ENCODE peak calls at places on chromosomes 16 and 17, in eight cellular contexts. One of them, this sample, is unnamed.

GRCh38 chr16:10080031-10080772 is 102.0 kb downstream of the GRIN2A start:
- DNase-seq in nephron progenitor cell: no peak
- DNase-seq in endodermal cell: peak; percentile 66
- DNase-seq in neural progenitor cell: no peak
- DNase-seq in choroid plexus epithelial cell: peak; percentile 5
- DNase-seq in AG09319: peak; percentile 52
- DNase-seq in A549: no peak
- DNase-seq in tibial artery: peak; percentile 60
- DNase-seq in this sample: no peak

GRCh38 chr17:48555616-48556533 is 11.0 kb upstream of the HOXB2 start:
- DNase-seq in nephron progenitor cell: peak; percentile 74
- DNase-seq in A549: peak; percentile 62
- DNase-seq in neural progenitor cell: peak; percentile 68
- DNase-seq in tibial artery: no peak
- DNase-seq in AG09319: no peak
- DNase-seq in endodermal cell: peak; percentile 78
- DNase-seq in choroid plexus epithelial cell: no peak
- DNase-seq in this sample: no peak

GRCh38 chr17:40666366-40666765 is 1.4 kb upstream of the KRT222 start:
- DNase-seq in endodermal cell: no peak
- DNase-seq in A549: no peak
- DNase-seq in AG09319: no peak
- DNase-seq in neural progenitor cell: no peak
- DNase-seq in nephron progenitor cell: no peak
- DNase-seq in tibial artery: no peak
- DNase-seq in choroid plexus epithelial cell: no peak
- DNase-seq in this sample: no peak

GRCh38 chr17:73976676-73977521 is 226.6 kb upstream of the RPL38 start:
- DNase-seq in nephron progenitor cell: peak; percentile 44
- DNase-seq in A549: no peak
- DNase-seq in choroid plexus epithelial cell: no peak
- DNase-seq in neural progenitor cell: no peak
- DNase-seq in endodermal cell: no peak
- DNase-seq in AG09319: no peak
- DNase-seq in tibial artery: no peak
- DNase-seq in this sample: no peak

GRCh38 chr16:6684076-6684673 is 648.5 kb upstream of the RBFOX1 start:
- DNase-seq in neural progenitor cell: peak; percentile 65
- DNase-seq in tibial artery: no peak
- DNase-seq in nephron progenitor cell: peak; percentile 47
- DNase-seq in endodermal cell: peak; percentile 77
- DNase-seq in choroid plexus epithelial cell: peak; percentile 18
- DNase-seq in A549: peak; percentile 25
- DNase-seq in AG09319: no peak
- DNase-seq in this sample: peak; percentile 19

GRCh38 chr17:601462-602303 is 113.0 kb downstream of the VPS53 start:
- DNase-seq in nephron progenitor cell: no peak
- DNase-seq in A549: no peak
- DNase-seq in tibial artery: no peak
- DNase-seq in neural progenitor cell: no peak
- DNase-seq in AG09319: no peak
- DNase-seq in endodermal cell: no peak
- DNase-seq in choroid plexus epithelial cell: peak; percentile 73
- DNase-seq in this sample: no peak

GRCh38 chr17:2090804-2091534 is 36.1 kb downstream of the HIC1 start:
- DNase-seq in nephron progenitor cell: peak; percentile 53
- DNase-seq in A549: peak; percentile 51
- DNase-seq in tibial artery: peak; percentile 77
- DNase-seq in choroid plexus epithelial cell: peak; percentile 96
- DNase-seq in AG09319: peak; percentile 84
- DNase-seq in neural progenitor cell: peak; percentile 74
- DNase-seq in endodermal cell: peak; percentile 87
- DNase-seq in this sample: no peak

GRCh38 chr17:78839173-78839761 is 1.3 kb downstream of the USP36 start:
- DNase-seq in nephron progenitor cell: no peak
- DNase-seq in endodermal cell: no peak
- DNase-seq in AG09319: no peak
- DNase-seq in choroid plexus epithelial cell: peak; percentile 35
- DNase-seq in tibial artery: no peak
- DNase-seq in neural progenitor cell: no peak
- DNase-seq in A549: no peak
- DNase-seq in this sample: no peak

GRCh38 chr17:28279411-28279810 is 39.6 kb upstream of the TMEM97 start:
- DNase-seq in AG09319: no peak
- DNase-seq in choroid plexus epithelial cell: peak; percentile 57
- DNase-seq in nephron progenitor cell: no peak
- DNase-seq in tibial artery: no peak
- DNase-seq in neural progenitor cell: no peak
- DNase-seq in A549: no peak
- DNase-seq in endodermal cell: no peak
- DNase-seq in this sample: no peak
- TF ChIP-seq CTCF in AG09319: no peak
- TF ChIP-seq CTCF in choroid plexus epithelial cell: no peak
- TF ChIP-seq CTCF in nephron progenitor cell: no peak
- TF ChIP-seq CTCF in tibial artery: no peak
- TF ChIP-seq CTCF in neural progenitor cell: no peak
- TF ChIP-seq CTCF in A549: no peak
- TF ChIP-seq CTCF in endodermal cell: no peak
- TF ChIP-seq CTCF in this sample: no peak

GRCh38 chr17:44408786-44409185 is 19.3 kb upstream of the ITGA2B start:
- DNase-seq in nephron progenitor cell: no peak
- DNase-seq in AG09319: no peak
- DNase-seq in tibial artery: no peak
- DNase-seq in A549: no peak
- DNase-seq in neural progenitor cell: no peak
- DNase-seq in choroid plexus epithelial cell: no peak
- DNase-seq in endodermal cell: no peak
- DNase-seq in this sample: no peak

GRCh38 chr17:44414394-44415155 is 25.1 kb upstream of the ITGA2B start:
- DNase-seq in nephron progenitor cell: no peak
- DNase-seq in neural progenitor cell: no peak
- DNase-seq in endodermal cell: no peak
- DNase-seq in choroid plexus epithelial cell: no peak
- DNase-seq in tibial artery: no peak
- DNase-seq in A549: no peak
- DNase-seq in AG09319: no peak
- DNase-seq in this sample: no peak

GRCh38 chr17:44409309-44410028 is 20.0 kb upstream of the ITGA2B start:
- DNase-seq in choroid plexus epithelial cell: no peak
- DNase-seq in A549: no peak
- DNase-seq in neural progenitor cell: no peak
- DNase-seq in endodermal cell: no peak
- DNase-seq in AG09319: no peak
- DNase-seq in nephron progenitor cell: no peak
- DNase-seq in tibial artery: no peak
- DNase-seq in this sample: no peak
- TF ChIP-seq CTCF in choroid plexus epithelial cell: no peak
- TF ChIP-seq CTCF in A549: no peak
- TF ChIP-seq CTCF in neural progenitor cell: no peak
- TF ChIP-seq CTCF in endodermal cell: peak; percentile 65
- TF ChIP-seq CTCF in AG09319: no peak
- TF ChIP-seq CTCF in nephron progenitor cell: no peak
- TF ChIP-seq CTCF in tibial artery: no peak
- TF ChIP-seq CTCF in this sample: peak; percentile 50

GRCh38 chr17:8176197-8176940 is at the start of gene TMEM107:
- DNase-seq in choroid plexus epithelial cell: peak; percentile 83
- DNase-seq in A549: peak; percentile 89
- DNase-seq in tibial artery: peak; percentile 87
- DNase-seq in AG09319: no peak
- DNase-seq in neural progenitor cell: peak; percentile 96
- DNase-seq in endodermal cell: peak; percentile 99
- DNase-seq in nephron progenitor cell: peak; percentile 91
- DNase-seq in this sample: peak; percentile 83
- TF ChIP-seq CTCF in choroid plexus epithelial cell: no peak
- TF ChIP-seq CTCF in A549: no peak
- TF ChIP-seq CTCF in tibial artery: no peak
- TF ChIP-seq CTCF in AG09319: peak; percentile 10
- TF ChIP-seq CTCF in neural progenitor cell: no peak
- TF ChIP-seq CTCF in endodermal cell: peak; percentile 17
- TF ChIP-seq CTCF in nephron progenitor cell: no peak
- TF ChIP-seq CTCF in this sample: no peak

DNA sequence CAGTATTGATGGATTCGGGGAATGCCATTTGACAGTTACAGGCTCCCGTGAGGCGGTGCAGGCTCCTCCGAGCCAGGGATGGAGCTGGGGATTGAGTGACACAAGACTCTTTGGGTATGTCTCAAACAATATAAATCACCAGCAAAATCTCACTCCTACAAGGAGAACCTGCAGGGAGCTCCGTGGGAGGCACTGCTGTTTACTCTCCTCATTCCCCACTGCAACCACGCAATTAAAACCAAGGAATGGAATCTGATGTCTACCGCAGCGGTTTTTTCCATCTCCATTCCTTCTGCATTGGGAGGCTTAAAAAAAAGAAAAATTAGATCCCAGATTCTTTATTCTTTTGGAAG is 157.9 kb downstream of the WWOX start:
- DNase-seq in A549: no peak
- DNase-seq in nephron progenitor cell: peak; percentile 32
- DNase-seq in tibial artery: no peak
- DNase-seq in choroid plexus epithelial cell: peak; percentile 7
- DNase-seq in neural progenitor cell: peak; percentile 60
- DNase-seq in endodermal cell: peak; percentile 69
- DNase-seq in AG09319: no peak
- DNase-seq in this sample: no peak
- TF ChIP-seq CTCF in A549: no peak
- TF ChIP-seq CTCF in nephron progenitor cell: no peak
- TF ChIP-seq CTCF in tibial artery: no peak
- TF ChIP-seq CTCF in choroid plexus epithelial cell: no peak
- TF ChIP-seq CTCF in neural progenitor cell: no peak
- TF ChIP-seq CTCF in endodermal cell: no peak
- TF ChIP-seq CTCF in AG09319: no peak
- TF ChIP-seq CTCF in this sample: no peak

DNA sequence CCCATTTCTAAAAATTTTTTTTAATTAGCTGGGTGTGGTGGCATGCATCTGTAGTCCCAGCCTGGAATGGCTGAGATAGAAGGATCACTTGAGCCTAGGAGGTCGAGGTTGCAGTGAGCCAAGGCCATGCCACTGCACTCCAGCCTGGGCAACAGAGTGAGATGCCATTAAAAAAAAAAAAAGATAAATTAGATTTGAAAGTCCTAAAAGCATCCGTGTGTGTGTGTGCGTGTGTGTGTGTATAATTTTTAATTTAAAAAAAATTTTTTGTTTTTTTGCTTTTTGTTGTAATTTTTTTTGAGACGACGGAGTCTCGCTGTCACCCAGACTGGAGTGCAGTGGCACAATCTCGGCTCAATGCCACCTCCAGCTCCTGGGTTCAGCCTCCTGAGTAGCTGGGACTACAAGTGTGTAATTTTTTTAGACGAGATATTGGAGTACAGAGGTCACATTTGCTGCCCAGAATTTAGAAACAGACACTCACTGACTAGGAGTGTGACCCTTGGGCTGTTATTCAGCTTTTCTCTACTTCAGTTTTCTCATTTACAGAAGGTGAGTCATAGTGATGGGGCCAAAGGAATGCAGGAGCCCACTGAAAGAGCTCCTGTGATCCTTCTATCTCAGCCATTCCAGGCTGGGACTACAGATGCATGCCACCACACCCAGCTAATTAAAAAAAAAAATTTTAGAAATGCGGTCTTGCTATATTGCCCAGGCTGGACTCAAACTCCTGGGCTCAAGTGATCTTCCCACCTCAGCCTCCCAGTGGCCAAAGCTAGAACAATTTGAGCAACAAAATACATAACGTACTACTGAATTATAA is 25.5 kb upstream of the TBX4 start:
- DNase-seq in endodermal cell: peak; percentile 33
- DNase-seq in choroid plexus epithelial cell: peak; percentile 63
- DNase-seq in neural progenitor cell: no peak
- DNase-seq in nephron progenitor cell: no peak
- DNase-seq in A549: peak; percentile 83
- DNase-seq in AG09319: no peak
- DNase-seq in tibial artery: no peak
- DNase-seq in this sample: no peak
- TF ChIP-seq CTCF in endodermal cell: peak; percentile 42
- TF ChIP-seq CTCF in choroid plexus epithelial cell: peak; percentile 28
- TF ChIP-seq CTCF in neural progenitor cell: no peak
- TF ChIP-seq CTCF in nephron progenitor cell: no peak
- TF ChIP-seq CTCF in A549: peak; percentile 25
- TF ChIP-seq CTCF in AG09319: no peak
- TF ChIP-seq CTCF in tibial artery: no peak
- TF ChIP-seq CTCF in this sample: no peak

GRCh38 chr16:87054154-87054553 is 263.0 kb downstream of the C16orf95 start:
- DNase-seq in AG09319: no peak
- DNase-seq in A549: no peak
- DNase-seq in choroid plexus epithelial cell: no peak
- DNase-seq in nephron progenitor cell: no peak
- DNase-seq in endodermal cell: no peak
- DNase-seq in tibial artery: no peak
- DNase-seq in neural progenitor cell: no peak
- DNase-seq in this sample: no peak

GRCh38 chr16:87051526-87052320 is 265.5 kb downstream of the C16orf95 start:
- DNase-seq in neural progenitor cell: no peak
- DNase-seq in tibial artery: no peak
- DNase-seq in choroid plexus epithelial cell: no peak
- DNase-seq in AG09319: no peak
- DNase-seq in A549: no peak
- DNase-seq in nephron progenitor cell: no peak
- DNase-seq in endodermal cell: no peak
- DNase-seq in this sample: no peak

GRCh38 chr16:87054856-87055255 is 262.3 kb downstream of the C16orf95 start:
- DNase-seq in nephron progenitor cell: no peak
- DNase-seq in A549: no peak
- DNase-seq in endodermal cell: peak; percentile 8
- DNase-seq in choroid plexus epithelial cell: no peak
- DNase-seq in tibial artery: no peak
- DNase-seq in neural progenitor cell: no peak
- DNase-seq in AG09319: no peak
- DNase-seq in this sample: no peak

GRCh38 chr16:87052506-87052905 is 264.7 kb downstream of the C16orf95 start:
- DNase-seq in endodermal cell: no peak
- DNase-seq in A549: no peak
- DNase-seq in tibial artery: no peak
- DNase-seq in choroid plexus epithelial cell: no peak
- DNase-seq in neural progenitor cell: no peak
- DNase-seq in AG09319: no peak
- DNase-seq in nephron progenitor cell: no peak
- DNase-seq in this sample: no peak

GRCh38 chr16:87053016-87053982 is 263.9 kb downstream of the C16orf95 start:
- DNase-seq in choroid plexus epithelial cell: no peak
- DNase-seq in neural progenitor cell: peak; percentile 65
- DNase-seq in nephron progenitor cell: no peak
- DNase-seq in A549: no peak
- DNase-seq in endodermal cell: peak; percentile 87
- DNase-seq in AG09319: no peak
- DNase-seq in tibial artery: no peak
- DNase-seq in this sample: no peak
- TF ChIP-seq CTCF in choroid plexus epithelial cell: peak; percentile 13
- TF ChIP-seq CTCF in neural progenitor cell: peak; percentile 51
- TF ChIP-seq CTCF in nephron progenitor cell: peak; percentile 21
- TF ChIP-seq CTCF in A549: no peak
- TF ChIP-seq CTCF in endodermal cell: peak; percentile 72
- TF ChIP-seq CTCF in AG09319: no peak
- TF ChIP-seq CTCF in tibial artery: no peak
- TF ChIP-seq CTCF in this sample: peak; percentile 45